ENCODE peak calls at places on chromosomes 4 and X, in ten cellular contexts. Q, A, V, H, M, E, N, G, S and R are unnamed samples.

GRCh38 chrX:111608724-111609123 is 72.2 kb upstream of the ALG13 start:
- DNase-seq in Q (no peak), A (no peak), V (no peak), H (no peak), M (no peak), E (no peak), N (no peak), G (no peak), S (no peak), R (no peak)

GRCh38 chrX:13891367-13892146 is 74.7 kb upstream of the GPM6B start:
- DNase-seq in Q (no peak), A (no peak), V (no peak), H (no peak), M (no peak), E (no peak), N (no peak), G (no peak), S (no peak), R (no peak)

GRCh38 chr4:77473509-77473908 is 132.1 kb upstream of the CXCL13 start:
- DNase-seq in Q (peak), A (no peak), V (no peak), H (peak), M (no peak), E (peak), N (peak), G (no peak), S (no peak), R (peak)

GRCh38 chrX:125387945-125388344 is 68.3 kb downstream of the TEX13C start:
- DNase-seq in Q (no peak), A (no peak), V (no peak), H (no peak), M (no peak), E (no peak), N (no peak), G (no peak), S (no peak), R (no peak)

GRCh38 chrX:17005712-17006372 is 59.4 kb downstream of the REPS2 start:
- DNase-seq in Q (no peak), A (no peak), V (no peak), H (peak), M (no peak), E (no peak), N (no peak), G (no peak), S (no peak), R (no peak)

GRCh38 chr4:38046735-38047487 is 86.7 kb downstream of the PTTG2 start:
- DNase-seq in Q (no peak), A (no peak), V (no peak), H (no peak), M (no peak), E (peak), N (no peak), G (no peak), S (no peak), R (no peak)

GRCh38 chr4:140047017-140047640 is 106.9 kb downstream of the MAML3 start:
- DNase-seq in Q (no peak), A (peak), V (no peak), H (peak), M (no peak), E (peak), N (no peak), G (peak), S (no peak), R (no peak)

GRCh38 chr4:107130157-107130556 is 94.0 kb upstream of the DKK2 start:
- DNase-seq in Q (no peak), A (no peak), V (no peak), H (peak), M (no peak), E (no peak), N (no peak), G (no peak), S (no peak), R (no peak)

GRCh38 chr4:6688879-6689505 is 4.7 kb upstream of the S100P start:
- DNase-seq in Q (no peak), A (peak), V (peak), H (peak), M (peak), E (peak), N (peak), G (no peak), S (no peak), R (peak)

GRCh38 chr4:94551616-94552564 is 100.1 kb downstream of the PDLIM5 start:
- DNase-seq in Q (no peak), A (no peak), V (no peak), H (peak), M (no peak), E (no peak), N (no peak), G (no peak), S (no peak), R (no peak)

GRCh38 chrX:153703036-153703370 is 15.3 kb downstream of the SLC6A8 start:
- DNase-seq in Q (no peak), A (no peak), V (no peak), H (peak), M (no peak), E (no peak), N (no peak), G (peak), S (no peak), R (no peak)

GRCh38 chrX:42530027-42530426 is 247.9 kb downstream of the PPP1R2C start:
- DNase-seq in Q (no peak), A (no peak), V (peak), H (peak), M (peak), E (no peak), N (no peak), G (no peak), S (no peak), R (no peak)

GRCh38 chr4:39873823-39874222 is 103.9 kb downstream of the PDS5A start:
- DNase-seq in Q (no peak), A (no peak), V (no peak), H (peak), M (no peak), E (no peak), N (no peak), G (no peak), S (no peak), R (no peak)

GRCh38 chr4:128338634-128339355 is 51.2 kb upstream of the PGRMC2 start:
- DNase-seq in Q (no peak), A (no peak), V (no peak), H (peak), M (peak), E (no peak), N (no peak), G (no peak), S (no peak), R (no peak)

GRCh38 chr4:72205831-72206230 is 174.0 kb downstream of the NPFFR2 start:
- DNase-seq in Q (no peak), A (no peak), V (peak), H (no peak), M (no peak), E (no peak), N (no peak), G (no peak), S (no peak), R (no peak)

GRCh38 chr4:133565379-133565778 is 416.3 kb downstream of the PCDH10 start:
- DNase-seq in Q (no peak), A (no peak), V (peak), H (peak), M (no peak), E (no peak), N (no peak), G (no peak), S (no peak), R (no peak)

GRCh38 chr4:2515835-2516550 is 20.5 kb upstream of the FAM193A start:
- DNase-seq in Q (no peak), A (no peak), V (no peak), H (no peak), M (no peak), E (no peak), N (no peak), G (peak), S (no peak), R (no peak)

GRCh38 chr4:8919651-8920288 is 48.1 kb upstream of the HMX1 start:
- DNase-seq in Q (no peak), A (peak), V (no peak), H (no peak), M (no peak), E (no peak), N (no peak), G (no peak), S (no peak), R (peak)

GRCh38 chr4:104591505-104591904 is 96.8 kb upstream of the CXXC4 start:
- DNase-seq in Q (peak), A (no peak), V (no peak), H (no peak), M (no peak), E (peak), N (no peak), G (no peak), S (no peak), R (no peak)

GRCh38 chrX:130592204-130592603 is 190.4 kb downstream of the RBMX2 start:
- DNase-seq in Q (no peak), A (no peak), V (no peak), H (no peak), M (no peak), E (no peak), N (no peak), G (no peak), S (no peak), R (no peak)

GRCh38 chr4:174275101-174275500 is 8.4 kb downstream of the FBXO8 start:
- DNase-seq in Q (no peak), A (no peak), V (no peak), H (no peak), M (no peak), E (no peak), N (no peak), G (no peak), S (no peak), R (no peak)

GRCh38 chr4:30600246-30600645 is 119.9 kb upstream of the PCDH7 start:
- DNase-seq in Q (no peak), A (no peak), V (no peak), H (peak), M (peak), E (no peak), N (no peak), G (no peak), S (no peak), R (no peak)

GRCh38 chr4:106409901-106410889 is 41.6 kb upstream of the GIMD1 start:
- DNase-seq in Q (no peak), A (no peak), V (no peak), H (no peak), M (no peak), E (peak), N (no peak), G (no peak), S (no peak), R (no peak)

GRCh38 chr4:90745176-90745575 is 618.0 kb downstream of the CCSER1 start:
- DNase-seq in Q (no peak), A (no peak), V (peak), H (no peak), M (no peak), E (no peak), N (no peak), G (no peak), S (no peak), R (no peak)

DNA sequence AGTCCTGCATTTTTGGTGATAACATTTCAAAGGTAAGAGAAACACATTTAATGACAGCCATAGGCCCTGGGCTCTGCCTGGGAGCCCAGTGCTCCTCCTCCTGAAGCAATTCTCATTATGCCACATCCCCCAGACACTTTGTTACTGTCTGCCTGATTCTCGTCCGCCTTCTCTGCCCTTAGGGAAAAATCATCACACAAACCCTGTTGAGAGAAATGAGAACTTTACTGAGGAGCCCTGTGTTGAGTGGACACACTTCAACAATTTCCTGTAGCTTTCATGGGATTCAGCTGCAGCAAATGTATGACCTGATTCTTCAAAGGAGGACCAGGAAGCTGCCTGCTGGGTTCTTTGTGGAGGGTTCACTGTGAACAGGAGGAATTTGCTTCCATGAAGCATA is 566.5 kb upstream of the FRG1 start:
- DNase-seq in Q (no peak), A (no peak), V (no peak), H (no peak), M (no peak), E (no peak), N (no peak), G (no peak), S (no peak), R (no peak)
- TF ChIP-seq CTCF in Q (no peak), A (no peak), V (no peak), H (no peak), M (no peak), E (no peak), N (no peak), G (no peak), S (no peak), R (no peak)

DNA sequence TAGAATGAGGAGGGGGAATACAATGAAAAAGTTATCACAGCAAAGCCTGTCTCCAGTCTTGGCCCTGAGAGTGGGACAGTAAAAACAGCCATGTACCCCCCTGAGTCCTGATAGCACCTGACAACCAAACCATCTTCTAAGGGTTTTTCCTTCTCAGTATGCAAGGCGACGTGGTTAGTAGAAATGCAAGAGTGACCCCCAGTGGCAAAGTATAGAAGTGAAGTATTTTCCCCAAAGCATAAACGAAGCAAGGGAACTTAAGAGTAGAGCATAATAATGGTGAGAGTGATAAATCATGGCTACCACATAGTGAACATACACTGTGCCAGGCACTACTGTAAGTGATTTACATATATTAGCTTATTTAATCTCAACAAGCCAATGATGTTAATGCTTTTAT is 52.8 kb downstream of the FAM47C start:
- DNase-seq in Q (peak), A (no peak), V (peak), H (peak), M (peak), E (no peak), N (peak), G (no peak), S (no peak), R (peak)
- TF ChIP-seq CTCF in Q (peak), A (peak), V (peak), H (peak), M (peak), E (peak), N (peak), G (peak), S (peak), R (peak)

GRCh38 chr4:19224820-19225219 is 1026.9 kb upstream of the SLIT2 start:
- DNase-seq in Q (no peak), A (no peak), V (no peak), H (peak), M (peak), E (no peak), N (peak), G (no peak), S (no peak), R (peak)
- TF ChIP-seq CTCF in Q (peak), A (peak), V (peak), H (no peak), M (peak), E (no peak), N (no peak), G (peak), S (no peak), R (peak)

GRCh38 chr4:700587-701264 is 4.9 kb upstream of the PCGF3 start:
- DNase-seq in Q (no peak), A (no peak), V (no peak), H (no peak), M (no peak), E (no peak), N (no peak), G (no peak), S (no peak), R (no peak)
- TF ChIP-seq CTCF in Q (no peak), A (no peak), V (no peak), H (no peak), M (no peak), E (no peak), N (no peak), G (no peak), S (no peak), R (no peak)

GRCh38 chrX:30570505-30570904 is 7.1 kb downstream of the TASL start:
- DNase-seq in Q (no peak), A (no peak), V (no peak), H (peak), M (peak), E (no peak), N (peak), G (no peak), S (no peak), R (no peak)
- TF ChIP-seq CTCF in Q (peak), A (peak), V (peak), H (peak), M (peak), E (no peak), N (no peak), G (peak), S (peak), R (peak)

DNA sequence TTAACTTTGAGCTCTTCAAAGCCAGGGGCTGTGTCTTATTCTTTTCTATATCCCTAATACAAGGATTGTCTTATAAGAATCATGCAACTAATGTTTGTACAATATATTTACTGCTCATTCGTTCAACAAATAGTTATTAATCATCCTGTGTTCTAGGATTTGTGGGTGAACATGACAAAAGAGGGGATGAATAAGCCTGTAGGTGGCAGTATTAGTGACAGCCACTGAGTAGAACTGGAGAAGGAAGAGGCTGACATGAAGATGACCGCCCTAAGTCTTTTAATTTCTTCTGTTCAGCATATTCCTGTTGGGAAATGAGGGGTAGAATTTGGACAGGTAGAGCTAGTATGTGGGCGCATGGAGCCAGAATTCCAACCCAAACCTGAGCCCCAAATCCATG is 11.9 kb upstream of the LINC00632 start:
- DNase-seq in Q (no peak), A (no peak), V (no peak), H (no peak), M (no peak), E (no peak), N (no peak), G (no peak), S (no peak), R (no peak)
- TF ChIP-seq CTCF in Q (no peak), A (no peak), V (no peak), H (no peak), M (no peak), E (no peak), N (no peak), G (no peak), S (no peak), R (no peak)

DNA sequence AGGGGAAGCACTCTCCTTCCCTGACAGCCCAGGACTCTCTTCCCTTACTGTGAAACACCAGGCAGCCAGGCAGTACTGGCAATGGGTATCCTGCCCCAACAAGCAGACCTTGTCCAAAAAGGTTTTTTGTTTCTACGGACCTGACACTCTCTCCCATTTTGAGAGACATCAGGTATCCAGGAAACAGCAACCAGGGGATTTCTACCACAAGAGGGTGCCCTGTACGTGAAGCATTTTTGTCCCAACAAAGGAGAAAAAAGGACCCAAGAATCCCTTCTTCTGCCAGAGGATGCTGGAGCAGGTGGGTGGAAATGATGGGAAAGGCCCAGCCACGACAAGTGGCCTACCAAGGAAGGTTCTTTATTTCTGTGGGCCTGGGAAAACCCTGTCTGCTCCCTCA is 65.7 kb upstream of the FGF13 start:
- DNase-seq in Q (no peak), A (no peak), V (no peak), H (no peak), M (no peak), E (no peak), N (no peak), G (no peak), S (no peak), R (no peak)
- TF ChIP-seq CTCF in Q (no peak), A (no peak), V (no peak), H (no peak), M (peak), E (no peak), N (no peak), G (no peak), S (no peak), R (no peak)

GRCh38 chrX:28988246-28988645 is 401.0 kb downstream of the IL1RAPL1 start:
- DNase-seq in Q (no peak), A (no peak), V (no peak), H (no peak), M (no peak), E (no peak), N (no peak), G (no peak), S (no peak), R (no peak)
- TF ChIP-seq CTCF in Q (no peak), A (no peak), V (no peak), H (no peak), M (no peak), E (no peak), N (no peak), G (no peak), S (no peak), R (no peak)

GRCh38 chrX:8738588-8739189 is 6.8 kb upstream of the ANOS1 start:
- DNase-seq in Q (peak), A (no peak), V (no peak), H (peak), M (no peak), E (peak), N (peak), G (peak), S (no peak), R (no peak)
- TF ChIP-seq CTCF in Q (peak), A (peak), V (peak), H (peak), M (peak), E (peak), N (peak), G (peak), S (peak), R (peak)

DNA sequence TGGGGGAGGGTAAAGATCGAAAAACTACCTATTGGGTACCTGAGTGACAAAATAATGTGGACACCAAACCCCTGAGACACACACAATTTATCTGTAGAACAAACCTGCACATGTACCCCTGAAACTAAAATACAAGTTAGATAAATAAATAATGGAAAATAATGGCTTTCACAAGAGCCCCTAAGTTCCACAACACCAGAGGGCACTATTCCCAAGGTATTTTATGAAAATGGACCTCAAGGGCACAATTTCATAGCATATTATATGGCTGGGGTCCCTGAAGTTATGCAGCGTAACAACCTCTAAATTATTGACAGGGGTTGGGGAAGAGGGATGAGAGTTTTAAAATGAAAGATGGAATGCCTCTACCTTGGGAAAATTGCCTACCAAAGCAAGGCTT is 81.3 kb upstream of the TMEM33 start:
- DNase-seq in Q (no peak), A (no peak), V (no peak), H (no peak), M (no peak), E (no peak), N (no peak), G (no peak), S (no peak), R (no peak)
- TF ChIP-seq CTCF in Q (peak), A (no peak), V (no peak), H (peak), M (peak), E (no peak), N (no peak), G (no peak), S (no peak), R (no peak)